ENCODE peak calls at places on chromosomes 4 and X, in five cellular contexts. One of them, this sample, is unnamed.

GRCh38 chrX:39492495-39493162 is 605.1 kb downstream of the BCOR start:
- DNase-seq in colonic mucosa: no peak
- DNase-seq in sigmoid colon: no peak
- DNase-seq in cardiac muscle cell: no peak
- DNase-seq in transverse colon: no peak
- DNase-seq in this sample: no peak

GRCh38 chr4:146340798-146341197 is 126.5 kb downstream of the REELD1 start:
- DNase-seq in sigmoid colon: no peak
- DNase-seq in colonic mucosa: no peak
- DNase-seq in cardiac muscle cell: peak; percentile 5
- DNase-seq in transverse colon: no peak
- DNase-seq in this sample: no peak

GRCh38 chrX:56733459-56734046 is 4.5 kb downstream of the NBDY start:
- DNase-seq in transverse colon: peak; percentile 61
- DNase-seq in colonic mucosa: peak; percentile 67
- DNase-seq in sigmoid colon: peak; percentile 71
- DNase-seq in cardiac muscle cell: peak; percentile 41
- DNase-seq in this sample: peak; percentile 73

GRCh38 chrX:10989386-10989785 is 121.7 kb upstream of the HCCS start:
- DNase-seq in sigmoid colon: no peak
- DNase-seq in cardiac muscle cell: peak; percentile 49
- DNase-seq in transverse colon: no peak
- DNase-seq in colonic mucosa: no peak
- DNase-seq in this sample: peak; percentile 18

GRCh38 chr4:153257151-153257620 is 52.9 kb downstream of the TRIM2 start:
- DNase-seq in transverse colon: no peak
- DNase-seq in sigmoid colon: no peak
- DNase-seq in colonic mucosa: no peak
- DNase-seq in cardiac muscle cell: peak; percentile 49
- DNase-seq in this sample: peak; percentile 85

GRCh38 chrX:38175140-38175539 is 45.5 kb downstream of the SRPX start:
- DNase-seq in sigmoid colon: no peak
- DNase-seq in colonic mucosa: peak; percentile 30
- DNase-seq in transverse colon: peak; percentile 27
- DNase-seq in cardiac muscle cell: peak; percentile 52
- DNase-seq in this sample: peak; percentile 69

GRCh38 chr4:3118281-3118680 is 43.8 kb downstream of the HTT start:
- DNase-seq in cardiac muscle cell: no peak
- DNase-seq in colonic mucosa: no peak
- DNase-seq in sigmoid colon: no peak
- DNase-seq in transverse colon: no peak
- DNase-seq in this sample: no peak

GRCh38 chrX:13110427-13111324 is 66.3 kb upstream of the FAM9C start:
- DNase-seq in cardiac muscle cell: no peak
- DNase-seq in colonic mucosa: peak; percentile 50
- DNase-seq in transverse colon: peak; percentile 51
- DNase-seq in sigmoid colon: peak; percentile 73
- DNase-seq in this sample: no peak

GRCh38 chrX:86237482-86237881 is 89.2 kb downstream of the DACH2 start:
- DNase-seq in transverse colon: no peak
- DNase-seq in colonic mucosa: no peak
- DNase-seq in sigmoid colon: no peak
- DNase-seq in cardiac muscle cell: no peak
- DNase-seq in this sample: no peak

GRCh38 chr4:185640809-185641675 is 105.7 kb upstream of the PDLIM3 start:
- DNase-seq in cardiac muscle cell: peak; percentile 69
- DNase-seq in colonic mucosa: no peak
- DNase-seq in sigmoid colon: no peak
- DNase-seq in transverse colon: no peak
- DNase-seq in this sample: peak; percentile 81

GRCh38 chr4:36269116-36269515 is 12.3 kb upstream of the DTHD1 start:
- DNase-seq in transverse colon: no peak
- DNase-seq in colonic mucosa: no peak
- DNase-seq in sigmoid colon: no peak
- DNase-seq in cardiac muscle cell: no peak
- DNase-seq in this sample: no peak

GRCh38 chr4:131499139-131499873 is 1649.8 kb upstream of the PCDH10 start:
- DNase-seq in sigmoid colon: no peak
- DNase-seq in cardiac muscle cell: no peak
- DNase-seq in colonic mucosa: no peak
- DNase-seq in transverse colon: no peak
- DNase-seq in this sample: no peak

GRCh38 chrX:77742788-77743476 is 43.1 kb downstream of the ATRX start:
- DNase-seq in sigmoid colon: no peak
- DNase-seq in cardiac muscle cell: no peak
- DNase-seq in transverse colon: no peak
- DNase-seq in colonic mucosa: no peak
- DNase-seq in this sample: no peak

GRCh38 chrX:68433155-68433980 is at the start of gene OPHN1:
- DNase-seq in transverse colon: peak; percentile 83
- DNase-seq in colonic mucosa: peak; percentile 85
- DNase-seq in cardiac muscle cell: peak; percentile 67
- DNase-seq in sigmoid colon: peak; percentile 90
- DNase-seq in this sample: peak; percentile 84

GRCh38 chr4:122658818-122659295 is 38.0 kb upstream of the IL21 start:
- DNase-seq in sigmoid colon: no peak
- DNase-seq in transverse colon: no peak
- DNase-seq in cardiac muscle cell: no peak
- DNase-seq in colonic mucosa: no peak
- DNase-seq in this sample: no peak

GRCh38 chr4:88981571-88981970 is 75.4 kb downstream of the FAM13A start:
- DNase-seq in transverse colon: no peak
- DNase-seq in sigmoid colon: no peak
- DNase-seq in colonic mucosa: no peak
- DNase-seq in cardiac muscle cell: peak; percentile 26
- DNase-seq in this sample: no peak

GRCh38 chr4:25011135-25011866 is 19.4 kb downstream of the LGI2 start:
- DNase-seq in transverse colon: no peak
- DNase-seq in sigmoid colon: no peak
- DNase-seq in cardiac muscle cell: no peak
- DNase-seq in colonic mucosa: no peak
- DNase-seq in this sample: no peak

GRCh38 chrX:46036508-46036907 is 508.7 kb downstream of the ZNF674 start:
- DNase-seq in cardiac muscle cell: no peak
- DNase-seq in colonic mucosa: no peak
- DNase-seq in transverse colon: no peak
- DNase-seq in sigmoid colon: no peak
- DNase-seq in this sample: no peak

GRCh38 chr4:171532968-171533367 is 280.2 kb upstream of the GALNTL6 start:
- DNase-seq in transverse colon: no peak
- DNase-seq in sigmoid colon: no peak
- DNase-seq in cardiac muscle cell: peak; percentile 29
- DNase-seq in colonic mucosa: no peak
- DNase-seq in this sample: no peak

GRCh38 chr4:139014391-139015268 is 951 bp upstream of the NOCT start:
- DNase-seq in cardiac muscle cell: no peak
- DNase-seq in colonic mucosa: peak; percentile 39
- DNase-seq in sigmoid colon: peak; percentile 15
- DNase-seq in transverse colon: no peak
- DNase-seq in this sample: no peak

GRCh38 chrX:68947882-68948605 is 119.2 kb downstream of the EFNB1 start:
- DNase-seq in transverse colon: no peak
- DNase-seq in colonic mucosa: peak; percentile 13
- DNase-seq in sigmoid colon: no peak
- DNase-seq in cardiac muscle cell: no peak
- DNase-seq in this sample: no peak

GRCh38 chrX:115949900-115950822 is 220.4 kb upstream of the AGTR2 start:
- DNase-seq in cardiac muscle cell: no peak
- DNase-seq in transverse colon: peak; percentile 50
- DNase-seq in colonic mucosa: no peak
- DNase-seq in sigmoid colon: no peak
- DNase-seq in this sample: peak; percentile 64

GRCh38 chrX:78708830-78709229 is 38.7 kb upstream of the LPAR4 start:
- DNase-seq in cardiac muscle cell: no peak
- DNase-seq in transverse colon: no peak
- DNase-seq in colonic mucosa: no peak
- DNase-seq in sigmoid colon: peak; percentile 70
- DNase-seq in this sample: no peak

GRCh38 chr4:171017596-171017995 is 795.6 kb upstream of the GALNTL6 start:
- DNase-seq in sigmoid colon: no peak
- DNase-seq in transverse colon: no peak
- DNase-seq in colonic mucosa: no peak
- DNase-seq in cardiac muscle cell: no peak
- DNase-seq in this sample: no peak

GRCh38 chr4:22129454-22130075 is 181.0 kb upstream of the KCNIP4 start:
- DNase-seq in sigmoid colon: no peak
- DNase-seq in colonic mucosa: peak; percentile 25
- DNase-seq in transverse colon: peak; percentile 22
- DNase-seq in cardiac muscle cell: peak; percentile 63
- DNase-seq in this sample: peak; percentile 69

GRCh38 chr4:79308087-79308486 is 17.8 kb downstream of the NAA11 start:
- DNase-seq in sigmoid colon: no peak
- DNase-seq in colonic mucosa: no peak
- DNase-seq in cardiac muscle cell: no peak
- DNase-seq in transverse colon: no peak
- DNase-seq in this sample: no peak

GRCh38 chr4:2340272-2341061 is 78.0 kb downstream of the ZFYVE28 start:
- DNase-seq in cardiac muscle cell: no peak
- DNase-seq in sigmoid colon: peak; percentile 56
- DNase-seq in transverse colon: no peak
- DNase-seq in colonic mucosa: peak; percentile 13
- DNase-seq in this sample: no peak

GRCh38 chr4:2402053-2402452 is 16.4 kb downstream of the ZFYVE28 start:
- DNase-seq in colonic mucosa: peak; percentile 91
- DNase-seq in sigmoid colon: peak; percentile 86
- DNase-seq in cardiac muscle cell: peak; percentile 89
- DNase-seq in transverse colon: peak; percentile 88
- DNase-seq in this sample: peak; percentile 94

GRCh38 chr4:153467897-153468262 is 1.7 kb downstream of the TMEM131L start:
- DNase-seq in colonic mucosa: no peak
- DNase-seq in transverse colon: no peak
- DNase-seq in sigmoid colon: no peak
- DNase-seq in cardiac muscle cell: no peak
- DNase-seq in this sample: no peak

DNA sequence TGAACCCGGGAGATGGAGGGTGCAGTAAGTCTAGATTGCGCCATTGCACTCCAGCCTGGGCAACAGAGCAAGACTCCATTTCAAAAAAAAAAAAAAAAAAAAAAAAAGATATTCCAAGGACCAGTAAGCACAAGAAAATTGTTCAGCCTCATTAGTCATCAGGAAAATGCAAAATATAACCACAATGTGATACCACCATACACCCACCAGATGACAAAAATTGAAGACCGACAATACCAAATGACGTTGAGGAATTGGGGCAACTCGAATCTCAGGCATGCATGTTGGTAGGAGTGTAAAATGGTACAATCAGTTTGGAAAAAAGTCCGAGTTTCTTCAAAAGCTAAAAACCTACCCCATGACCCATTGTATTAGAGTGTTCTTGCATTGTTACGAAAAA is 130.2 kb upstream of the FAM9B start:
- DNase-seq in transverse colon: no peak
- DNase-seq in cardiac muscle cell: no peak
- DNase-seq in colonic mucosa: no peak
- DNase-seq in sigmoid colon: no peak
- DNase-seq in this sample: no peak
- H3K4me3 ChIP-seq in transverse colon: no peak overlapping the region
- H3K4me3 ChIP-seq in cardiac muscle cell: no peak overlapping the region
- H3K4me3 ChIP-seq in colonic mucosa: no peak overlapping the region
- H3K4me3 ChIP-seq in sigmoid colon: no peak overlapping the region
- H3K4me3 ChIP-seq in this sample: no peak overlapping the region

GRCh38 chrX:15567267-15567666 is 33.5 kb downstream of the ACE2 start:
- DNase-seq in sigmoid colon: no peak
- DNase-seq in cardiac muscle cell: no peak
- DNase-seq in transverse colon: no peak
- DNase-seq in colonic mucosa: no peak
- DNase-seq in this sample: no peak

GRCh38 chrX:15570145-15570544 is 30.6 kb downstream of the ACE2 start:
- DNase-seq in transverse colon: no peak
- DNase-seq in sigmoid colon: no peak
- DNase-seq in colonic mucosa: no peak
- DNase-seq in cardiac muscle cell: no peak
- DNase-seq in this sample: no peak

GRCh38 chrX:15564981-15565579 is 35.7 kb downstream of the ACE2 start:
- DNase-seq in cardiac muscle cell: peak; percentile 73
- DNase-seq in sigmoid colon: peak; percentile 64
- DNase-seq in colonic mucosa: peak; percentile 70
- DNase-seq in transverse colon: peak; percentile 69
- DNase-seq in this sample: peak; percentile 70

GRCh38 chrX:15566244-15566643 is 34.5 kb downstream of the ACE2 start:
- DNase-seq in colonic mucosa: no peak
- DNase-seq in cardiac muscle cell: no peak
- DNase-seq in transverse colon: no peak
- DNase-seq in sigmoid colon: no peak
- DNase-seq in this sample: no peak

GRCh38 chrX:15567886-15568616 is 32.7 kb downstream of the ACE2 start:
- DNase-seq in transverse colon: no peak
- DNase-seq in sigmoid colon: no peak
- DNase-seq in cardiac muscle cell: no peak
- DNase-seq in colonic mucosa: no peak
- DNase-seq in this sample: no peak
- TF ChIP-seq CTCF in transverse colon: peak; percentile 11
- TF ChIP-seq CTCF in sigmoid colon: no peak
- TF ChIP-seq CTCF in cardiac muscle cell: peak; percentile 59
- TF ChIP-seq CTCF in colonic mucosa: no peak
- TF ChIP-seq CTCF in this sample: peak; percentile 44

DNA sequence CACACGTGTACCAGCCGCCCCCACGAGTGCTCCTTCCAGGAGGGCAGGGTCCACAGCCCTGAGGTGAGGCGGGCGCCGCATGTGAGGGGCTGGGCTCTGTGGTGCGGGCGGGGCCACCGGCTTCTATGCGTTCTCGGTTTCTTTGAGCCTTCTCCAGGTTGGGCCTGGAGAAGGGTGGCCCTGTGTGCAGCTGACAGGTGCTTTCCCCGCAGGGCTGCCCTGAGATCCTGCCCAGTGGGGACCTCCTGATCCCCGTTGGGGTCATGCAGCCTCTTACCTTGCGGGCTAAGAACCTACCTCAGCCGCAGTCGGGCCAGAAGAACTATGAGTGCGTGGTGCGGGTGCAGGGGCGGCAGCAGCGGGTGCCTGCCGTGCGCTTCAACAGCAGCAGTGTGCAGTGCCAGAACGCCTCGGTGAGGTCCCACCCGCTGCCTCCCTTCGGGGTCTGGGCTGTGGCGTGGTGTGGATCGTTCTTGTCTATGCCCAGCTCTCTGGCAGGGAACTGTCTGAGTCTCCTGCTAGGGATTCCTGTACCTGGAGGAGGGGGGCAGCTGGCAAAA is 6.8 kb downstream of the PLXNA3 start:
- DNase-seq in cardiac muscle cell: no peak
- DNase-seq in sigmoid colon: no peak
- DNase-seq in transverse colon: no peak
- DNase-seq in colonic mucosa: no peak
- DNase-seq in this sample: no peak
- H3K36me3 ChIP-seq in cardiac muscle cell: no peaks in the 10 kb centered on the region
- H3K36me3 ChIP-seq in sigmoid colon: no peaks in the 10 kb centered on the region
- H3K36me3 ChIP-seq in transverse colon: no peaks in the 10 kb centered on the region
- H3K36me3 ChIP-seq in colonic mucosa: no peaks in the 10 kb centered on the region
- H3K36me3 ChIP-seq in this sample: no peaks in the 10 kb centered on the region

DNA sequence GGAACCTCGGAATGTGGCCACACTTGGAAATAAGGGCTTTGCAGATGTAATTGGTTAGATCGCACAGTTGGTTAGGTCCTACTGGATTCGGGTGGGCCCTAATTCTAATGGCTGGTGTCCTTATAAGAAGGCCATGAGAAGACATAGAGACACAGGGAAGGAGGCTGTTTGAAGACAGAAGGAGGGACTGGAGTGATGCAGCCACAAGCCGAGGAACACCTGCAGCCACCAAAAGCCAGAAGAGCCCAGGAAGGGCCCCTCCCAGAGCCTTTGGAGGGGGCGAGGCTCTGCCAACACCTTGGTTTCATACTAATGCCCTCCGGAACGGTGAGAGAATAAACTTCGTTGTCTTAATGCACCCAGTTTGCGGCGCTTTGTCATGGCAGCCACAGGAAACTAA is 47.0 kb downstream of the EVC start:
- DNase-seq in cardiac muscle cell: no peak
- DNase-seq in colonic mucosa: peak; percentile 4
- DNase-seq in transverse colon: no peak
- DNase-seq in sigmoid colon: peak; percentile 13
- DNase-seq in this sample: no peak
- H3K4me3 ChIP-seq in cardiac muscle cell: no peak overlapping the region
- H3K4me3 ChIP-seq in colonic mucosa: no peak overlapping the region
- H3K4me3 ChIP-seq in transverse colon: no peak overlapping the region
- H3K4me3 ChIP-seq in sigmoid colon: no peak overlapping the region
- H3K4me3 ChIP-seq in this sample: no peak overlapping the region